ENCODE peak calls at places on chromosome 14, in ten cellular contexts. One of them, this sample, is unnamed.

GRCh38 chr14:22131749-22132476 is 457.1 kb downstream of the DAD1 start:
- DNase-seq in MM.1S: peak; percentile 35
- DNase-seq in tibial artery: no peak
- DNase-seq in cardiac muscle cell: no peak
- DNase-seq in hepatocyte: no peak
- DNase-seq in MCF 10A: peak; percentile 10
- DNase-seq in ovary: no peak
- DNase-seq in Peyer's patch: no peak
- DNase-seq in K562: peak; percentile 14
- DNase-seq in psoas muscle: no peak
- DNase-seq in this sample: no peak

GRCh38 chr14:44497148-44497547 is 9.9 kb downstream of the FSCB start:
- DNase-seq in MM.1S: no peak
- DNase-seq in tibial artery: no peak
- DNase-seq in cardiac muscle cell: no peak
- DNase-seq in hepatocyte: no peak
- DNase-seq in MCF 10A: no peak
- DNase-seq in ovary: no peak
- DNase-seq in Peyer's patch: no peak
- DNase-seq in K562: no peak
- DNase-seq in psoas muscle: no peak
- DNase-seq in this sample: no peak

GRCh38 chr14:56751471-56751870 is 58.8 kb downstream of the OTX2 start:
- DNase-seq in MM.1S: no peak
- DNase-seq in tibial artery: no peak
- DNase-seq in cardiac muscle cell: no peak
- DNase-seq in hepatocyte: no peak
- DNase-seq in MCF 10A: peak; percentile 11
- DNase-seq in ovary: no peak
- DNase-seq in Peyer's patch: no peak
- DNase-seq in K562: no peak
- DNase-seq in psoas muscle: no peak
- DNase-seq in this sample: no peak

GRCh38 chr14:46399049-46399448 is 252.5 kb downstream of the RPL10L start:
- DNase-seq in MM.1S: no peak
- DNase-seq in tibial artery: no peak
- DNase-seq in cardiac muscle cell: no peak
- DNase-seq in hepatocyte: no peak
- DNase-seq in MCF 10A: no peak
- DNase-seq in ovary: no peak
- DNase-seq in Peyer's patch: no peak
- DNase-seq in K562: no peak
- DNase-seq in psoas muscle: no peak
- DNase-seq in this sample: no peak

GRCh38 chr14:68535404-68536024 is 257.4 kb downstream of the ZFP36L1 start:
- DNase-seq in MM.1S: no peak
- DNase-seq in tibial artery: no peak
- DNase-seq in cardiac muscle cell: peak; percentile 58
- DNase-seq in hepatocyte: no peak
- DNase-seq in MCF 10A: peak; percentile 60
- DNase-seq in ovary: no peak
- DNase-seq in Peyer's patch: no peak
- DNase-seq in K562: no peak
- DNase-seq in psoas muscle: no peak
- DNase-seq in this sample: no peak

GRCh38 chr14:85416771-85417170 is 113.2 kb upstream of the FLRT2 start:
- DNase-seq in MM.1S: peak; percentile 7
- DNase-seq in tibial artery: no peak
- DNase-seq in cardiac muscle cell: peak; percentile 76
- DNase-seq in hepatocyte: peak; percentile 11
- DNase-seq in MCF 10A: peak; percentile 75
- DNase-seq in ovary: no peak
- DNase-seq in Peyer's patch: no peak
- DNase-seq in K562: no peak
- DNase-seq in psoas muscle: no peak
- DNase-seq in this sample: no peak

GRCh38 chr14:50062438-50063039 is 53.8 kb downstream of the VCPKMT start:
- DNase-seq in MM.1S: no peak
- DNase-seq in tibial artery: no peak
- DNase-seq in cardiac muscle cell: peak; percentile 77
- DNase-seq in hepatocyte: peak; percentile 86
- DNase-seq in MCF 10A: peak; percentile 92
- DNase-seq in ovary: no peak
- DNase-seq in Peyer's patch: peak; percentile 85
- DNase-seq in K562: peak; percentile 82
- DNase-seq in psoas muscle: no peak
- DNase-seq in this sample: peak; percentile 77

GRCh38 chr14:72836085-72836484 is 57.8 kb downstream of the DPF3 start:
- DNase-seq in MM.1S: no peak
- DNase-seq in tibial artery: no peak
- DNase-seq in cardiac muscle cell: no peak
- DNase-seq in hepatocyte: no peak
- DNase-seq in MCF 10A: no peak
- DNase-seq in ovary: no peak
- DNase-seq in Peyer's patch: no peak
- DNase-seq in K562: no peak
- DNase-seq in psoas muscle: no peak
- DNase-seq in this sample: no peak

GRCh38 chr14:21300892-21301291 is 21.0 kb downstream of the RPGRIP1 start:
- DNase-seq in MM.1S: no peak
- DNase-seq in tibial artery: no peak
- DNase-seq in cardiac muscle cell: no peak
- DNase-seq in hepatocyte: peak; percentile 37
- DNase-seq in MCF 10A: no peak
- DNase-seq in ovary: no peak
- DNase-seq in Peyer's patch: peak; percentile 66
- DNase-seq in K562: no peak
- DNase-seq in psoas muscle: no peak
- DNase-seq in this sample: no peak

GRCh38 chr14:69715725-69716482 is 51.0 kb upstream of the SRSF5 start:
- DNase-seq in MM.1S: no peak
- DNase-seq in tibial artery: peak; percentile 78
- DNase-seq in cardiac muscle cell: peak; percentile 97
- DNase-seq in hepatocyte: peak; percentile 84
- DNase-seq in MCF 10A: peak; percentile 98
- DNase-seq in ovary: peak; percentile 68
- DNase-seq in Peyer's patch: no peak
- DNase-seq in K562: no peak
- DNase-seq in psoas muscle: peak; percentile 48
- DNase-seq in this sample: no peak

GRCh38 chr14:68824517-68825347 is 31.9 kb upstream of the ZFP36L1 start:
- DNase-seq in MM.1S: peak; percentile 30
- DNase-seq in tibial artery: peak; percentile 86
- DNase-seq in cardiac muscle cell: peak; percentile 81
- DNase-seq in hepatocyte: peak; percentile 86
- DNase-seq in MCF 10A: peak; percentile 86
- DNase-seq in ovary: peak; percentile 89
- DNase-seq in Peyer's patch: peak; percentile 61
- DNase-seq in K562: peak; percentile 81
- DNase-seq in psoas muscle: peak; percentile 89
- DNase-seq in this sample: no peak

GRCh38 chr14:24277606-24278321 is 6.4 kb upstream of the RABGGTA start:
- DNase-seq in MM.1S: no peak
- DNase-seq in tibial artery: peak; percentile 28
- DNase-seq in cardiac muscle cell: no peak
- DNase-seq in hepatocyte: no peak
- DNase-seq in MCF 10A: no peak
- DNase-seq in ovary: no peak
- DNase-seq in Peyer's patch: peak; percentile 29
- DNase-seq in K562: no peak
- DNase-seq in psoas muscle: no peak
- DNase-seq in this sample: peak; percentile 77

GRCh38 chr14:24275524-24276139 is 4.2 kb upstream of the RABGGTA start:
- DNase-seq in MM.1S: no peak
- DNase-seq in tibial artery: no peak
- DNase-seq in cardiac muscle cell: no peak
- DNase-seq in hepatocyte: no peak
- DNase-seq in MCF 10A: no peak
- DNase-seq in ovary: no peak
- DNase-seq in Peyer's patch: no peak
- DNase-seq in K562: peak; percentile 28
- DNase-seq in psoas muscle: no peak
- DNase-seq in this sample: no peak

GRCh38 chr14:24280797-24281460 is 9.5 kb upstream of the RABGGTA start:
- DNase-seq in MM.1S: no peak
- DNase-seq in tibial artery: no peak
- DNase-seq in cardiac muscle cell: peak; percentile 24
- DNase-seq in hepatocyte: no peak
- DNase-seq in MCF 10A: no peak
- DNase-seq in ovary: no peak
- DNase-seq in Peyer's patch: no peak
- DNase-seq in K562: no peak
- DNase-seq in psoas muscle: no peak
- DNase-seq in this sample: no peak

GRCh38 chr14:24282736-24283135 is 11.3 kb upstream of the RABGGTA start:
- DNase-seq in MM.1S: no peak
- DNase-seq in tibial artery: no peak
- DNase-seq in cardiac muscle cell: no peak
- DNase-seq in hepatocyte: no peak
- DNase-seq in MCF 10A: no peak
- DNase-seq in ovary: no peak
- DNase-seq in Peyer's patch: no peak
- DNase-seq in K562: no peak
- DNase-seq in psoas muscle: no peak
- DNase-seq in this sample: no peak

GRCh38 chr14:24279301-24280186 is 8.1 kb upstream of the RABGGTA start:
- DNase-seq in MM.1S: no peak
- DNase-seq in tibial artery: no peak
- DNase-seq in cardiac muscle cell: no peak
- DNase-seq in hepatocyte: no peak
- DNase-seq in MCF 10A: peak; percentile 57
- DNase-seq in ovary: no peak
- DNase-seq in Peyer's patch: peak; percentile 61
- DNase-seq in K562: no peak
- DNase-seq in psoas muscle: no peak
- DNase-seq in this sample: peak; percentile 53
- TF ChIP-seq CTCF in MM.1S: no peak
- TF ChIP-seq CTCF in tibial artery: no peak
- TF ChIP-seq CTCF in cardiac muscle cell: peak; percentile 5
- TF ChIP-seq CTCF in hepatocyte: no peak
- TF ChIP-seq CTCF in MCF 10A: no peak
- TF ChIP-seq CTCF in ovary: no peak
- TF ChIP-seq CTCF in Peyer's patch: no peak
- TF ChIP-seq CTCF in K562: no peak
- TF ChIP-seq CTCF in psoas muscle: no peak
- TF ChIP-seq CTCF in this sample: peak; percentile 46

DNA sequence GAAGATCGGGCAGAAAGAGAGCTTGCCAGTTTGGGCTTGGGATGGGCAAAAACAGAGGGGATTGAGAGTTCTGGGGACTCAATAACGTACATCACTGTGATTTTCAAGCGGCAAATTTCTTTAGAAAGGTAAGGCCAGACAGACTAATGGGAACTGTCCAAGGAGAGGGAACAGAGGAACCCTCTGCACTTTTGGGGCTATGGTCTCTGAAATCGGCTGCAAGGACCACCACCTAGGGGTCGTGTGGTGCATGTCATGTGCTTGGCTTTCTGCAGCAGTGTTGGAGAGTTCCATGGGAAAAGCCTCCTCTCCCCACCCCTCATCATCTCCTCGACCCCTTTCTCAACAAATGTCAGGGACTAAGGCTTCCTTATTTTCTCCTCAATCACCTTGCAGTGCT is 79.6 kb downstream of the PPM1A start:
- DNase-seq in MM.1S: no peak
- DNase-seq in tibial artery: no peak
- DNase-seq in cardiac muscle cell: no peak
- DNase-seq in hepatocyte: no peak
- DNase-seq in MCF 10A: no peak
- DNase-seq in ovary: no peak
- DNase-seq in Peyer's patch: no peak
- DNase-seq in K562: no peak
- DNase-seq in psoas muscle: no peak
- DNase-seq in this sample: no peak
- TF ChIP-seq CTCF in MM.1S: no peak
- TF ChIP-seq CTCF in tibial artery: no peak
- TF ChIP-seq CTCF in cardiac muscle cell: no peak
- TF ChIP-seq CTCF in hepatocyte: no peak
- TF ChIP-seq CTCF in MCF 10A: no peak
- TF ChIP-seq CTCF in ovary: no peak
- TF ChIP-seq CTCF in Peyer's patch: no peak
- TF ChIP-seq CTCF in K562: no peak
- TF ChIP-seq CTCF in psoas muscle: no peak
- TF ChIP-seq CTCF in this sample: no peak

GRCh38 chr14:62897057-62897456 is 148.2 kb downstream of the KCNH5 start:
- DNase-seq in MM.1S: no peak
- DNase-seq in tibial artery: no peak
- DNase-seq in cardiac muscle cell: no peak
- DNase-seq in hepatocyte: no peak
- DNase-seq in MCF 10A: no peak
- DNase-seq in ovary: no peak
- DNase-seq in Peyer's patch: no peak
- DNase-seq in K562: no peak
- DNase-seq in psoas muscle: no peak
- DNase-seq in this sample: no peak
- TF ChIP-seq CTCF in MM.1S: no peak
- TF ChIP-seq CTCF in tibial artery: no peak
- TF ChIP-seq CTCF in cardiac muscle cell: no peak
- TF ChIP-seq CTCF in hepatocyte: no peak
- TF ChIP-seq CTCF in MCF 10A: no peak
- TF ChIP-seq CTCF in ovary: no peak
- TF ChIP-seq CTCF in Peyer's patch: no peak
- TF ChIP-seq CTCF in K562: no peak
- TF ChIP-seq CTCF in psoas muscle: no peak
- TF ChIP-seq CTCF in this sample: no peak

GRCh38 chr14:102920273-102920997 is 2.0 kb upstream of the AMN start:
- DNase-seq in MM.1S: no peak
- DNase-seq in tibial artery: no peak
- DNase-seq in cardiac muscle cell: no peak
- DNase-seq in hepatocyte: no peak
- DNase-seq in MCF 10A: no peak
- DNase-seq in ovary: no peak
- DNase-seq in Peyer's patch: no peak
- DNase-seq in K562: no peak
- DNase-seq in psoas muscle: no peak
- DNase-seq in this sample: no peak

GRCh38 chr14:102915292-102916110 is 7.0 kb upstream of the AMN start:
- DNase-seq in MM.1S: no peak
- DNase-seq in tibial artery: no peak
- DNase-seq in cardiac muscle cell: no peak
- DNase-seq in hepatocyte: no peak
- DNase-seq in MCF 10A: no peak
- DNase-seq in ovary: no peak
- DNase-seq in Peyer's patch: no peak
- DNase-seq in K562: no peak
- DNase-seq in psoas muscle: no peak
- DNase-seq in this sample: no peak

GRCh38 chr14:102917056-102917385 is 5.4 kb upstream of the AMN start:
- DNase-seq in MM.1S: no peak
- DNase-seq in tibial artery: no peak
- DNase-seq in cardiac muscle cell: no peak
- DNase-seq in hepatocyte: no peak
- DNase-seq in MCF 10A: no peak
- DNase-seq in ovary: no peak
- DNase-seq in Peyer's patch: peak; percentile 81
- DNase-seq in K562: no peak
- DNase-seq in psoas muscle: no peak
- DNase-seq in this sample: no peak

GRCh38 chr14:102916347-102917055 is 6.0 kb upstream of the AMN start:
- DNase-seq in MM.1S: no peak
- DNase-seq in tibial artery: no peak
- DNase-seq in cardiac muscle cell: no peak
- DNase-seq in hepatocyte: no peak
- DNase-seq in MCF 10A: no peak
- DNase-seq in ovary: no peak
- DNase-seq in Peyer's patch: peak; percentile 40
- DNase-seq in K562: no peak
- DNase-seq in psoas muscle: no peak
- DNase-seq in this sample: no peak

GRCh38 chr14:102917469-102918211 is 4.8 kb upstream of the AMN start:
- DNase-seq in MM.1S: peak; percentile 13
- DNase-seq in tibial artery: peak; percentile 65
- DNase-seq in cardiac muscle cell: peak; percentile 54
- DNase-seq in hepatocyte: peak; percentile 62
- DNase-seq in MCF 10A: peak; percentile 42
- DNase-seq in ovary: no peak
- DNase-seq in Peyer's patch: peak; percentile 87
- DNase-seq in K562: peak; percentile 59
- DNase-seq in psoas muscle: peak; percentile 57
- DNase-seq in this sample: peak; percentile 52
- TF ChIP-seq CTCF in MM.1S: peak; percentile 50
- TF ChIP-seq CTCF in tibial artery: peak; percentile 43
- TF ChIP-seq CTCF in cardiac muscle cell: peak; percentile 79
- TF ChIP-seq CTCF in hepatocyte: peak; percentile 55
- TF ChIP-seq CTCF in MCF 10A: peak; percentile 45
- TF ChIP-seq CTCF in ovary: no peak
- TF ChIP-seq CTCF in Peyer's patch: peak; percentile 55
- TF ChIP-seq CTCF in K562: peak; percentile 68
- TF ChIP-seq CTCF in psoas muscle: peak; percentile 54
- TF ChIP-seq CTCF in this sample: peak; percentile 71

This sample was measured in CD14-positive monocyte.